ENCODE peak calls at places on chromosomes 16 and 17, in seven cellular contexts. One of them, this sample, is unnamed.

GRCh38 chr17:29039764-29040598 is 3.0 kb upstream of the PIPOX start:
- DNase-seq in activated CD4-positive, alpha-beta T cell treated with anti-CD3 and anti-CD28 coated beads for 4 hours: no peak
- DNase-seq in substantia nigra: no peak
- DNase-seq in effector CD4-positive, alpha-beta T cell: no peak
- DNase-seq in lower leg skin: no peak
- DNase-seq in colonic mucosa: no peak
- DNase-seq in stimulated activated CD8-positive, alpha-beta memory T cell treated with anti-CD3 and anti-CD28 coated beads, Interleukin-15, amount 100 ng/mL, for 24 hours: no peak
- DNase-seq in this sample: peak; percentile 28

GRCh38 chr17:34892864-34893263 is 68.4 kb downstream of the CCT6B start:
- DNase-seq in activated CD4-positive, alpha-beta T cell treated with anti-CD3 and anti-CD28 coated beads for 4 hours: no peak
- DNase-seq in substantia nigra: peak; percentile 0
- DNase-seq in effector CD4-positive, alpha-beta T cell: no peak
- DNase-seq in lower leg skin: no peak
- DNase-seq in colonic mucosa: no peak
- DNase-seq in stimulated activated CD8-positive, alpha-beta memory T cell treated with anti-CD3 and anti-CD28 coated beads, Interleukin-15, amount 100 ng/mL, for 24 hours: no peak
- DNase-seq in this sample: no peak

GRCh38 chr17:65677932-65678331 is 116.5 kb upstream of the AXIN2 start:
- DNase-seq in activated CD4-positive, alpha-beta T cell treated with anti-CD3 and anti-CD28 coated beads for 4 hours: no peak
- DNase-seq in substantia nigra: no peak
- DNase-seq in effector CD4-positive, alpha-beta T cell: no peak
- DNase-seq in lower leg skin: no peak
- DNase-seq in colonic mucosa: no peak
- DNase-seq in stimulated activated CD8-positive, alpha-beta memory T cell treated with anti-CD3 and anti-CD28 coated beads, Interleukin-15, amount 100 ng/mL, for 24 hours: no peak
- DNase-seq in this sample: peak; percentile 20

GRCh38 chr17:82107341-82107860 is 9.4 kb upstream of the FASN start:
- DNase-seq in activated CD4-positive, alpha-beta T cell treated with anti-CD3 and anti-CD28 coated beads for 4 hours: no peak
- DNase-seq in substantia nigra: no peak
- DNase-seq in effector CD4-positive, alpha-beta T cell: no peak
- DNase-seq in lower leg skin: no peak
- DNase-seq in colonic mucosa: no peak
- DNase-seq in stimulated activated CD8-positive, alpha-beta memory T cell treated with anti-CD3 and anti-CD28 coated beads, Interleukin-15, amount 100 ng/mL, for 24 hours: no peak
- DNase-seq in this sample: no peak

GRCh38 chr17:49676276-49676868 is 1.5 kb downstream of the SPOP start:
- DNase-seq in activated CD4-positive, alpha-beta T cell treated with anti-CD3 and anti-CD28 coated beads for 4 hours: peak; percentile 30
- DNase-seq in substantia nigra: no peak
- DNase-seq in effector CD4-positive, alpha-beta T cell: peak; percentile 33
- DNase-seq in lower leg skin: no peak
- DNase-seq in colonic mucosa: no peak
- DNase-seq in stimulated activated CD8-positive, alpha-beta memory T cell treated with anti-CD3 and anti-CD28 coated beads, Interleukin-15, amount 100 ng/mL, for 24 hours: no peak
- DNase-seq in this sample: peak; percentile 78

GRCh38 chr16:85523602-85524364 is 89.3 kb upstream of the GSE1 start:
- DNase-seq in activated CD4-positive, alpha-beta T cell treated with anti-CD3 and anti-CD28 coated beads for 4 hours: no peak
- DNase-seq in substantia nigra: no peak
- DNase-seq in effector CD4-positive, alpha-beta T cell: no peak
- DNase-seq in lower leg skin: no peak
- DNase-seq in colonic mucosa: no peak
- DNase-seq in stimulated activated CD8-positive, alpha-beta memory T cell treated with anti-CD3 and anti-CD28 coated beads, Interleukin-15, amount 100 ng/mL, for 24 hours: no peak
- DNase-seq in this sample: no peak

GRCh38 chr16:67562918-67563707 is 787 bp downstream of the CTCF start:
- DNase-seq in activated CD4-positive, alpha-beta T cell treated with anti-CD3 and anti-CD28 coated beads for 4 hours: peak; percentile 62
- DNase-seq in substantia nigra: peak; percentile 66
- DNase-seq in effector CD4-positive, alpha-beta T cell: peak; percentile 51
- DNase-seq in lower leg skin: peak; percentile 92
- DNase-seq in colonic mucosa: peak; percentile 60
- DNase-seq in stimulated activated CD8-positive, alpha-beta memory T cell treated with anti-CD3 and anti-CD28 coated beads, Interleukin-15, amount 100 ng/mL, for 24 hours: peak; percentile 37
- DNase-seq in this sample: peak; percentile 33

GRCh38 chr16:52068447-52069074 is 478.4 kb downstream of the TOX3 start:
- DNase-seq in activated CD4-positive, alpha-beta T cell treated with anti-CD3 and anti-CD28 coated beads for 4 hours: no peak
- DNase-seq in substantia nigra: no peak
- DNase-seq in effector CD4-positive, alpha-beta T cell: no peak
- DNase-seq in lower leg skin: no peak
- DNase-seq in colonic mucosa: peak; percentile 31
- DNase-seq in stimulated activated CD8-positive, alpha-beta memory T cell treated with anti-CD3 and anti-CD28 coated beads, Interleukin-15, amount 100 ng/mL, for 24 hours: no peak
- DNase-seq in this sample: peak; percentile 18

GRCh38 chr17:38701504-38702165 is 3.4 kb upstream of the MLLT6 start:
- DNase-seq in activated CD4-positive, alpha-beta T cell treated with anti-CD3 and anti-CD28 coated beads for 4 hours: peak; percentile 85
- DNase-seq in substantia nigra: no peak
- DNase-seq in effector CD4-positive, alpha-beta T cell: peak; percentile 61
- DNase-seq in lower leg skin: no peak
- DNase-seq in colonic mucosa: peak; percentile 55
- DNase-seq in stimulated activated CD8-positive, alpha-beta memory T cell treated with anti-CD3 and anti-CD28 coated beads, Interleukin-15, amount 100 ng/mL, for 24 hours: no peak
- DNase-seq in this sample: no peak

GRCh38 chr17:19935169-19935568 is 42.5 kb downstream of the AKAP10 start:
- DNase-seq in activated CD4-positive, alpha-beta T cell treated with anti-CD3 and anti-CD28 coated beads for 4 hours: no peak
- DNase-seq in substantia nigra: no peak
- DNase-seq in effector CD4-positive, alpha-beta T cell: no peak
- DNase-seq in lower leg skin: no peak
- DNase-seq in colonic mucosa: no peak
- DNase-seq in stimulated activated CD8-positive, alpha-beta memory T cell treated with anti-CD3 and anti-CD28 coated beads, Interleukin-15, amount 100 ng/mL, for 24 hours: no peak
- DNase-seq in this sample: peak; percentile 24

GRCh38 chr16:65061935-65062334 is 59.9 kb downstream of the CDH11 start:
- DNase-seq in activated CD4-positive, alpha-beta T cell treated with anti-CD3 and anti-CD28 coated beads for 4 hours: no peak
- DNase-seq in substantia nigra: no peak
- DNase-seq in effector CD4-positive, alpha-beta T cell: no peak
- DNase-seq in lower leg skin: no peak
- DNase-seq in colonic mucosa: no peak
- DNase-seq in stimulated activated CD8-positive, alpha-beta memory T cell treated with anti-CD3 and anti-CD28 coated beads, Interleukin-15, amount 100 ng/mL, for 24 hours: no peak
- DNase-seq in this sample: no peak

GRCh38 chr16:19892902-19893301 is 8.3 kb upstream of the GPRC5B start:
- DNase-seq in activated CD4-positive, alpha-beta T cell treated with anti-CD3 and anti-CD28 coated beads for 4 hours: no peak
- DNase-seq in substantia nigra: no peak
- DNase-seq in effector CD4-positive, alpha-beta T cell: no peak
- DNase-seq in lower leg skin: no peak
- DNase-seq in colonic mucosa: no peak
- DNase-seq in stimulated activated CD8-positive, alpha-beta memory T cell treated with anti-CD3 and anti-CD28 coated beads, Interleukin-15, amount 100 ng/mL, for 24 hours: no peak
- DNase-seq in this sample: no peak

GRCh38 chr16:26491962-26492361 is 574.8 kb upstream of the C16orf82 start:
- DNase-seq in activated CD4-positive, alpha-beta T cell treated with anti-CD3 and anti-CD28 coated beads for 4 hours: no peak
- DNase-seq in substantia nigra: no peak
- DNase-seq in effector CD4-positive, alpha-beta T cell: no peak
- DNase-seq in lower leg skin: no peak
- DNase-seq in colonic mucosa: no peak
- DNase-seq in stimulated activated CD8-positive, alpha-beta memory T cell treated with anti-CD3 and anti-CD28 coated beads, Interleukin-15, amount 100 ng/mL, for 24 hours: no peak
- DNase-seq in this sample: no peak

GRCh38 chr17:75639327-75639726 is 6.1 kb downstream of the SMIM5 start:
- DNase-seq in activated CD4-positive, alpha-beta T cell treated with anti-CD3 and anti-CD28 coated beads for 4 hours: no peak
- DNase-seq in substantia nigra: no peak
- DNase-seq in effector CD4-positive, alpha-beta T cell: no peak
- DNase-seq in lower leg skin: no peak
- DNase-seq in colonic mucosa: no peak
- DNase-seq in stimulated activated CD8-positive, alpha-beta memory T cell treated with anti-CD3 and anti-CD28 coated beads, Interleukin-15, amount 100 ng/mL, for 24 hours: no peak
- DNase-seq in this sample: no peak

GRCh38 chr17:40038882-40039513 is 15.2 kb downstream of the MED24 start:
- DNase-seq in activated CD4-positive, alpha-beta T cell treated with anti-CD3 and anti-CD28 coated beads for 4 hours: no peak
- DNase-seq in substantia nigra: no peak
- DNase-seq in effector CD4-positive, alpha-beta T cell: no peak
- DNase-seq in lower leg skin: no peak
- DNase-seq in colonic mucosa: no peak
- DNase-seq in stimulated activated CD8-positive, alpha-beta memory T cell treated with anti-CD3 and anti-CD28 coated beads, Interleukin-15, amount 100 ng/mL, for 24 hours: no peak
- DNase-seq in this sample: peak; percentile 91

GRCh38 chr16:67419931-67420330 is 3.7 kb upstream of the ZDHHC1 start:
- DNase-seq in activated CD4-positive, alpha-beta T cell treated with anti-CD3 and anti-CD28 coated beads for 4 hours: no peak
- DNase-seq in substantia nigra: no peak
- DNase-seq in effector CD4-positive, alpha-beta T cell: no peak
- DNase-seq in lower leg skin: no peak
- DNase-seq in colonic mucosa: no peak
- DNase-seq in stimulated activated CD8-positive, alpha-beta memory T cell treated with anti-CD3 and anti-CD28 coated beads, Interleukin-15, amount 100 ng/mL, for 24 hours: no peak
- DNase-seq in this sample: no peak

GRCh38 chr17:70123193-70123592 is 46.1 kb upstream of the KCNJ2 start:
- DNase-seq in activated CD4-positive, alpha-beta T cell treated with anti-CD3 and anti-CD28 coated beads for 4 hours: no peak
- DNase-seq in substantia nigra: no peak
- DNase-seq in effector CD4-positive, alpha-beta T cell: no peak
- DNase-seq in lower leg skin: no peak
- DNase-seq in colonic mucosa: no peak
- DNase-seq in stimulated activated CD8-positive, alpha-beta memory T cell treated with anti-CD3 and anti-CD28 coated beads, Interleukin-15, amount 100 ng/mL, for 24 hours: no peak
- DNase-seq in this sample: no peak

GRCh38 chr17:82698974-82699442 is 510 bp upstream of the RAB40B start:
- DNase-seq in activated CD4-positive, alpha-beta T cell treated with anti-CD3 and anti-CD28 coated beads for 4 hours: no peak
- DNase-seq in substantia nigra: no peak
- DNase-seq in effector CD4-positive, alpha-beta T cell: no peak
- DNase-seq in lower leg skin: no peak
- DNase-seq in colonic mucosa: no peak
- DNase-seq in stimulated activated CD8-positive, alpha-beta memory T cell treated with anti-CD3 and anti-CD28 coated beads, Interleukin-15, amount 100 ng/mL, for 24 hours: no peak
- DNase-seq in this sample: no peak

GRCh38 chr16:64771273-64771672 is 350.6 kb downstream of the CDH11 start:
- DNase-seq in activated CD4-positive, alpha-beta T cell treated with anti-CD3 and anti-CD28 coated beads for 4 hours: no peak
- DNase-seq in substantia nigra: no peak
- DNase-seq in effector CD4-positive, alpha-beta T cell: no peak
- DNase-seq in lower leg skin: no peak
- DNase-seq in colonic mucosa: no peak
- DNase-seq in stimulated activated CD8-positive, alpha-beta memory T cell treated with anti-CD3 and anti-CD28 coated beads, Interleukin-15, amount 100 ng/mL, for 24 hours: no peak
- DNase-seq in this sample: no peak

GRCh38 chr17:796609-797008 is 14.5 kb downstream of the MRM3 start:
- DNase-seq in activated CD4-positive, alpha-beta T cell treated with anti-CD3 and anti-CD28 coated beads for 4 hours: no peak
- DNase-seq in substantia nigra: no peak
- DNase-seq in effector CD4-positive, alpha-beta T cell: no peak
- DNase-seq in lower leg skin: no peak
- DNase-seq in colonic mucosa: no peak
- DNase-seq in stimulated activated CD8-positive, alpha-beta memory T cell treated with anti-CD3 and anti-CD28 coated beads, Interleukin-15, amount 100 ng/mL, for 24 hours: no peak
- DNase-seq in this sample: no peak

GRCh38 chr17:42667088-42667951 is 8.2 kb downstream of the TUBG2 start:
- DNase-seq in activated CD4-positive, alpha-beta T cell treated with anti-CD3 and anti-CD28 coated beads for 4 hours: no peak
- DNase-seq in substantia nigra: no peak
- DNase-seq in effector CD4-positive, alpha-beta T cell: no peak
- DNase-seq in lower leg skin: no peak
- DNase-seq in colonic mucosa: peak; percentile 76
- DNase-seq in stimulated activated CD8-positive, alpha-beta memory T cell treated with anti-CD3 and anti-CD28 coated beads, Interleukin-15, amount 100 ng/mL, for 24 hours: no peak
- DNase-seq in this sample: peak; percentile 93

GRCh38 chr17:55743103-55743679 is 7.7 kb upstream of the PCTP start:
- DNase-seq in activated CD4-positive, alpha-beta T cell treated with anti-CD3 and anti-CD28 coated beads for 4 hours: no peak
- DNase-seq in substantia nigra: no peak
- DNase-seq in effector CD4-positive, alpha-beta T cell: no peak
- DNase-seq in lower leg skin: no peak
- DNase-seq in colonic mucosa: peak; percentile 67
- DNase-seq in stimulated activated CD8-positive, alpha-beta memory T cell treated with anti-CD3 and anti-CD28 coated beads, Interleukin-15, amount 100 ng/mL, for 24 hours: no peak
- DNase-seq in this sample: no peak

GRCh38 chr17:39580082-39580468 is 27.6 kb downstream of the NEUROD2 start:
- DNase-seq in activated CD4-positive, alpha-beta T cell treated with anti-CD3 and anti-CD28 coated beads for 4 hours: no peak
- DNase-seq in substantia nigra: no peak
- DNase-seq in effector CD4-positive, alpha-beta T cell: no peak
- DNase-seq in lower leg skin: no peak
- DNase-seq in colonic mucosa: no peak
- DNase-seq in stimulated activated CD8-positive, alpha-beta memory T cell treated with anti-CD3 and anti-CD28 coated beads, Interleukin-15, amount 100 ng/mL, for 24 hours: no peak
- DNase-seq in this sample: no peak

GRCh38 chr17:29068828-29069227 is 25.9 kb downstream of the PIPOX start:
- DNase-seq in activated CD4-positive, alpha-beta T cell treated with anti-CD3 and anti-CD28 coated beads for 4 hours: no peak
- DNase-seq in substantia nigra: no peak
- DNase-seq in effector CD4-positive, alpha-beta T cell: no peak
- DNase-seq in lower leg skin: no peak
- DNase-seq in colonic mucosa: no peak
- DNase-seq in stimulated activated CD8-positive, alpha-beta memory T cell treated with anti-CD3 and anti-CD28 coated beads, Interleukin-15, amount 100 ng/mL, for 24 hours: no peak
- DNase-seq in this sample: no peak

GRCh38 chr16:29993191-29993902 is 2.1 kb downstream of the HIRIP3 start:
- DNase-seq in activated CD4-positive, alpha-beta T cell treated with anti-CD3 and anti-CD28 coated beads for 4 hours: no peak
- DNase-seq in substantia nigra: no peak
- DNase-seq in effector CD4-positive, alpha-beta T cell: no peak
- DNase-seq in lower leg skin: no peak
- DNase-seq in colonic mucosa: no peak
- DNase-seq in stimulated activated CD8-positive, alpha-beta memory T cell treated with anti-CD3 and anti-CD28 coated beads, Interleukin-15, amount 100 ng/mL, for 24 hours: no peak
- DNase-seq in this sample: no peak

GRCh38 chr16:49833055-49833454 is 22.9 kb downstream of the ZNF423 start:
- DNase-seq in activated CD4-positive, alpha-beta T cell treated with anti-CD3 and anti-CD28 coated beads for 4 hours: no peak
- DNase-seq in substantia nigra: no peak
- DNase-seq in effector CD4-positive, alpha-beta T cell: no peak
- DNase-seq in lower leg skin: peak; percentile 92
- DNase-seq in colonic mucosa: peak; percentile 54
- DNase-seq in stimulated activated CD8-positive, alpha-beta memory T cell treated with anti-CD3 and anti-CD28 coated beads, Interleukin-15, amount 100 ng/mL, for 24 hours: no peak
- DNase-seq in this sample: no peak

GRCh38 chr16:75304521-75305363 is 53.3 kb upstream of the BCAR1 start:
- DNase-seq in activated CD4-positive, alpha-beta T cell treated with anti-CD3 and anti-CD28 coated beads for 4 hours: no peak
- DNase-seq in substantia nigra: peak; percentile 72
- DNase-seq in effector CD4-positive, alpha-beta T cell: no peak
- DNase-seq in lower leg skin: peak; percentile 89
- DNase-seq in colonic mucosa: peak; percentile 73
- DNase-seq in stimulated activated CD8-positive, alpha-beta memory T cell treated with anti-CD3 and anti-CD28 coated beads, Interleukin-15, amount 100 ng/mL, for 24 hours: no peak
- DNase-seq in this sample: peak; percentile 95

GRCh38 chr16:88747588-88748301 is 37.3 kb downstream of the PIEZO1 start:
- DNase-seq in activated CD4-positive, alpha-beta T cell treated with anti-CD3 and anti-CD28 coated beads for 4 hours: peak; percentile 39
- DNase-seq in substantia nigra: no peak
- DNase-seq in effector CD4-positive, alpha-beta T cell: no peak
- DNase-seq in lower leg skin: no peak
- DNase-seq in colonic mucosa: peak; percentile 63
- DNase-seq in stimulated activated CD8-positive, alpha-beta memory T cell treated with anti-CD3 and anti-CD28 coated beads, Interleukin-15, amount 100 ng/mL, for 24 hours: no peak
- DNase-seq in this sample: no peak

GRCh38 chr16:23486480-23486879 is 23.8 kb downstream of the GGA2 start:
- DNase-seq in activated CD4-positive, alpha-beta T cell treated with anti-CD3 and anti-CD28 coated beads for 4 hours: no peak
- DNase-seq in substantia nigra: no peak
- DNase-seq in effector CD4-positive, alpha-beta T cell: no peak
- DNase-seq in lower leg skin: no peak
- DNase-seq in colonic mucosa: no peak
- DNase-seq in stimulated activated CD8-positive, alpha-beta memory T cell treated with anti-CD3 and anti-CD28 coated beads, Interleukin-15, amount 100 ng/mL, for 24 hours: no peak
- DNase-seq in this sample: no peak

GRCh38 chr16:66979011-66979717 is 9.2 kb upstream of the CES4A start:
- DNase-seq in activated CD4-positive, alpha-beta T cell treated with anti-CD3 and anti-CD28 coated beads for 4 hours: no peak
- DNase-seq in substantia nigra: no peak
- DNase-seq in effector CD4-positive, alpha-beta T cell: no peak
- DNase-seq in lower leg skin: peak; percentile 89
- DNase-seq in colonic mucosa: no peak
- DNase-seq in stimulated activated CD8-positive, alpha-beta memory T cell treated with anti-CD3 and anti-CD28 coated beads, Interleukin-15, amount 100 ng/mL, for 24 hours: no peak
- DNase-seq in this sample: no peak

GRCh38 chr17:77724876-77725615 is 233.5 kb upstream of the TNRC6C start:
- DNase-seq in activated CD4-positive, alpha-beta T cell treated with anti-CD3 and anti-CD28 coated beads for 4 hours: no peak
- DNase-seq in substantia nigra: no peak
- DNase-seq in effector CD4-positive, alpha-beta T cell: no peak
- DNase-seq in lower leg skin: peak; percentile 73
- DNase-seq in colonic mucosa: peak; percentile 17
- DNase-seq in stimulated activated CD8-positive, alpha-beta memory T cell treated with anti-CD3 and anti-CD28 coated beads, Interleukin-15, amount 100 ng/mL, for 24 hours: no peak
- DNase-seq in this sample: no peak

GRCh38 chr17:30521766-30522165 is 44.6 kb downstream of the GOSR1 start:
- DNase-seq in activated CD4-positive, alpha-beta T cell treated with anti-CD3 and anti-CD28 coated beads for 4 hours: no peak
- DNase-seq in substantia nigra: no peak
- DNase-seq in effector CD4-positive, alpha-beta T cell: no peak
- DNase-seq in lower leg skin: no peak
- DNase-seq in colonic mucosa: no peak
- DNase-seq in stimulated activated CD8-positive, alpha-beta memory T cell treated with anti-CD3 and anti-CD28 coated beads, Interleukin-15, amount 100 ng/mL, for 24 hours: no peak
- DNase-seq in this sample: no peak

This sample was measured in HFFc6.